ENCODE peak calls at places on chromosomes 6 and 20, in eight cellular contexts. I, Z, J, X, B, Q, E and W are unnamed samples.

GRCh38 chr20:58179432-58180099 is 48.9 kb downstream of the ANKRD60 start:
- DNase-seq in Q (peak), Z (peak), I (peak), X (peak), E (no peak), B (peak), J (no peak), W (no peak)

GRCh38 chr6:15063253-15063853 is 182.5 kb upstream of the JARID2 start:
- DNase-seq in I (peak), X (peak), J (peak), E (peak), B (peak), Z (peak), Q (no peak), W (no peak)

GRCh38 chr20:33524261-33524660 is 34.4 kb downstream of the CBFA2T2 start:
- DNase-seq in J (no peak), B (no peak), Z (no peak), Q (no peak), I (no peak), X (no peak), E (no peak), W (no peak)

GRCh38 chr6:116012966-116013365 is 47.7 kb downstream of the FRK start:
- DNase-seq in E (no peak), Z (no peak), I (no peak), B (no peak), Q (no peak), X (no peak), J (no peak), W (no peak)

GRCh38 chr20:37763105-37763504 is 69.3 kb downstream of the CTNNBL1 start:
- DNase-seq in E (no peak), Z (no peak), X (no peak), Q (no peak), I (no peak), B (no peak), J (no peak), W (no peak)

GRCh38 chr6:89411019-89411268 is 1.1 kb downstream of the RRAGD start:
- DNase-seq in E (peak), Q (peak), X (peak), Z (no peak), I (no peak), B (no peak), J (no peak), W (no peak)

GRCh38 chr6:49978332-49979226 is 9.2 kb upstream of the DEFB113 start:
- DNase-seq in E (no peak), Z (no peak), I (no peak), B (no peak), Q (no peak), X (no peak), J (no peak), W (no peak)

GRCh38 chr6:49430866-49431265 is 32.2 kb downstream of the MMUT start:
- DNase-seq in E (no peak), B (no peak), Q (no peak), I (no peak), X (no peak), J (no peak), Z (peak), W (no peak)

GRCh38 chr6:169520104-169520503 is 181.7 kb downstream of the WDR27 start:
- DNase-seq in Z (peak), J (peak), B (no peak), I (no peak), X (peak), E (no peak), Q (no peak), W (peak)

GRCh38 chr6:74166849-74167248 is 470.8 kb downstream of the CD109 start:
- DNase-seq in X (peak), E (no peak), Q (no peak), I (no peak), Z (peak), J (peak), B (no peak), W (no peak)

GRCh38 chr6:169984181-169985120 is 233.0 kb downstream of the ERMARD start:
- DNase-seq in Q (no peak), Z (no peak), B (no peak), J (no peak), E (no peak), I (no peak), X (no peak), W (no peak)

GRCh38 chr6:133198725-133199124 is 42.4 kb upstream of the EYA4 start:
- DNase-seq in Z (no peak), Q (no peak), J (no peak), E (no peak), B (no peak), X (peak), I (no peak), W (no peak)

GRCh38 chr6:138242987-138243592 is 24.8 kb upstream of the PBOV1 start:
- DNase-seq in J (no peak), X (no peak), Z (no peak), B (no peak), I (no peak), Q (no peak), E (no peak), W (no peak)

GRCh38 chr20:23408957-23409356 is 12.3 kb downstream of the NAPB start:
- DNase-seq in Z (no peak), E (no peak), B (no peak), X (no peak), I (no peak), J (no peak), Q (no peak), W (no peak)

GRCh38 chr6:41167173-41167963 is 4.5 kb upstream of the TREM2 start:
- DNase-seq in Z (peak), X (peak), Q (peak), J (peak), E (no peak), I (no peak), B (no peak), W (no peak)

GRCh38 chr20:38581013-38581412 is at the start of gene ADIG:
- DNase-seq in J (no peak), B (no peak), I (peak), X (peak), Z (no peak), E (no peak), Q (no peak), W (no peak)

GRCh38 chr6:20715135-20715806 is 181.0 kb downstream of the CDKAL1 start:
- DNase-seq in I (no peak), X (no peak), B (no peak), Z (peak), Q (no peak), J (no peak), E (no peak), W (no peak)

GRCh38 chr20:24684954-24685691 is 215.7 kb downstream of the SYNDIG1 start:
- DNase-seq in X (no peak), Z (no peak), E (no peak), B (no peak), I (no peak), J (no peak), Q (no peak), W (no peak)

GRCh38 chr6:111725446-111726112 is 119.9 kb upstream of the TRAF3IP2 start:
- DNase-seq in E (peak), Q (no peak), J (no peak), Z (no peak), I (no peak), X (peak), B (no peak), W (no peak)

GRCh38 chr6:33248643-33248931 is 23.1 kb downstream of the VPS52 start:
- DNase-seq in E (no peak), J (peak), Q (no peak), Z (peak), X (peak), I (no peak), B (no peak), W (no peak)

GRCh38 chr20:32831982-32832381 is 12.2 kb downstream of the MAPRE1 start:
- DNase-seq in Z (no peak), I (no peak), B (no peak), E (no peak), Q (no peak), J (no peak), X (no peak), W (no peak)

GRCh38 chr6:85394853-85395538 is 54.9 kb upstream of the NT5E start:
- DNase-seq in I (no peak), X (peak), E (no peak), J (no peak), Q (no peak), B (no peak), Z (peak), W (no peak)

GRCh38 chr6:164108869-164109769 is 694.6 kb downstream of the QKI start:
- DNase-seq in Q (no peak), E (peak), X (no peak), B (no peak), Z (no peak), J (peak), I (peak), W (no peak)

GRCh38 chr20:771741-772464 is 3.6 kb upstream of the SLC52A3 start:
- DNase-seq in I (no peak), E (no peak), J (no peak), B (no peak), Q (no peak), Z (no peak), X (no peak), W (no peak)

GRCh38 chr20:764255-764654 is 4.0 kb downstream of the SLC52A3 start:
- DNase-seq in J (no peak), Z (no peak), X (no peak), Q (no peak), E (no peak), I (no peak), B (no peak), W (no peak)

GRCh38 chr20:766906-767305 is 1.4 kb downstream of the SLC52A3 start:
- DNase-seq in I (no peak), X (no peak), J (no peak), E (no peak), B (no peak), Q (no peak), Z (no peak), W (no peak)

GRCh38 chr20:770691-771090 is 2.4 kb upstream of the SLC52A3 start:
- DNase-seq in Z (no peak), I (no peak), Q (no peak), B (no peak), J (no peak), E (no peak), X (no peak), W (no peak)

GRCh38 chr20:768426-768978 is at the start of gene SLC52A3:
- DNase-seq in X (no peak), E (no peak), Q (peak), J (no peak), I (peak), B (peak), Z (no peak), W (no peak)
- TF ChIP-seq CTCF in X (no peak), E (no peak), Q (peak), J (peak), I (peak), B (peak), Z (peak), W (no peak)

GRCh38 chr20:52060794-52061714 is 130.5 kb downstream of the ZFP64 start:
- DNase-seq in B (no peak), I (no peak), Z (peak), J (peak), E (no peak), X (peak), Q (peak), W (no peak)
- TF ChIP-seq CTCF in B (no peak), I (peak), Z (peak), J (peak), E (no peak), X (peak), Q (peak), W (peak)

DNA sequence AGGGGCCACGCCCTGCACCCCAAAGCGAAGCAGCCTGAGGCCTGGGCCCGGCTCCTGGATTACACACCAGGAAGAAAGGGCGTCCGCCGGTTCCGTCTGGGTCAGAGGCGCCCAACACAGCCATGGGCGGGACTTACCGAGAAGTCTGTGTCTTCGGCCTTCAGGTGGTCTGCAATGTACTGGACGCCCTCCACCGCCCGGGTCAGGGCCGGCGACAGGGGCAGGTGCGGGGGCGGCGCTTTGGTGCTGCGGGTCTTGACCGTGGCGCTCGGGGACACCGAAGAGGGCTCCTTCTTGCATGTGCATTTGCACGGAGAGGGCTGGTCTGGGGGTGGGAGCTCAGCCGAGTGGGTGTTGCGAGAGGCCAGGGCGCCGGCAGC is 11.6 kb downstream of the CHRNA4 start:
- DNase-seq in E (no peak), I (no peak), Q (no peak), J (no peak), B (no peak), X (no peak), Z (no peak), W (no peak)
- TF ChIP-seq CTCF in E (no peak), I (no peak), Q (no peak), J (no peak), B (no peak), X (no peak), Z (no peak), W (no peak)

GRCh38 chr20:20549267-20549612 is 163.2 kb downstream of the RALGAPA2 start:
- DNase-seq in E (peak), I (no peak), J (peak), X (no peak), B (no peak), Z (no peak), Q (no peak), W (no peak)

GRCh38 chr20:20551409-20551808 is 161.0 kb downstream of the RALGAPA2 start:
- DNase-seq in E (no peak), J (no peak), X (no peak), B (no peak), I (no peak), Z (no peak), Q (no peak), W (no peak)

GRCh38 chr20:20547876-20548266 is 164.6 kb downstream of the RALGAPA2 start:
- DNase-seq in Q (no peak), B (no peak), E (no peak), J (no peak), Z (no peak), I (no peak), X (no peak), W (no peak)

GRCh38 chr20:20548527-20549266 is 163.7 kb downstream of the RALGAPA2 start:
- DNase-seq in E (peak), I (no peak), X (no peak), Z (no peak), J (no peak), B (no peak), Q (peak), W (no peak)

DNA sequence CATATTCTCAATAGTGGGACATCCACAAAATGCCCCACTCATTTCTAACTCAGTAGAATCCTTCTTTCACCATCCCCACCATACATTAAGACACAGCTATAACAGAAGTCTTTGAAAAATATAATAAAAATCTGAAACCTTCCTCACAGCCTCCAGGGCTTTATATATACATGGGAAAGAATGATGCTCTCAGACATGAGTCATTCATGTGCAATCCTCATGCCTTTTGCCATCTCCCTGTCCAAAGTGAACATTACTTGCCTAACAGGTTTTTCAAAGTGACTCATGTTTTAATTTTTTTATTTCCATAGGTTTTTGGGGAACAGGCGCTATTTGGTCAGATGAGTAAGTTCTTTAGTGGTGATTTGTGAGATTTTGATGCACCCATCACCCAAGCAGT is 162.7 kb downstream of the RALGAPA2 start:
- DNase-seq in J (peak), Q (peak), Z (peak), B (no peak), I (no peak), E (no peak), X (peak), W (peak)
- TF ChIP-seq CTCF in J (no peak), Q (no peak), Z (no peak), B (no peak), I (no peak), E (no peak), X (no peak), W (no peak)

DNA sequence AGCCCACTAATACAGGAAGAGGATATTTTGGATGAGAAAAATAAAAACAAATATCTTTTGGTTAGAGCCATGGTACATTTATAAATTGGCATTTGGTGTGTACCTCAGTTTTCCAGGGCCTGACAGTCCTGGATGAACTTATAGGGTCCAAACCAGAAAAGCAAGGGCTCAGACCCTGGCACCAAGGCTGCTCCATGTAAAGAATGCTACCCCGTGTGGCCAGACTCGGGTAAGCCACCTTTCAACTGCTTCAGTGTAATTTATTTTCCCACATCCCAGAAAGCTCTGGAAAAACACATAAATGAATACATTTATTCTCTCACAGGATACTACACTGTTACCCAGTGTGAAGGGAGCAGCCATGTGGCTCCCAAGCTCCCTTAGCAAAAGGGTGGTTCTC is 13.9 kb downstream of the MRPL14 start:
- DNase-seq in Q (no peak), J (no peak), X (no peak), B (no peak), I (no peak), E (no peak), Z (no peak), W (no peak)
- TF ChIP-seq CTCF in Q (peak), J (peak), X (no peak), B (no peak), I (no peak), E (no peak), Z (peak), W (no peak)

DNA sequence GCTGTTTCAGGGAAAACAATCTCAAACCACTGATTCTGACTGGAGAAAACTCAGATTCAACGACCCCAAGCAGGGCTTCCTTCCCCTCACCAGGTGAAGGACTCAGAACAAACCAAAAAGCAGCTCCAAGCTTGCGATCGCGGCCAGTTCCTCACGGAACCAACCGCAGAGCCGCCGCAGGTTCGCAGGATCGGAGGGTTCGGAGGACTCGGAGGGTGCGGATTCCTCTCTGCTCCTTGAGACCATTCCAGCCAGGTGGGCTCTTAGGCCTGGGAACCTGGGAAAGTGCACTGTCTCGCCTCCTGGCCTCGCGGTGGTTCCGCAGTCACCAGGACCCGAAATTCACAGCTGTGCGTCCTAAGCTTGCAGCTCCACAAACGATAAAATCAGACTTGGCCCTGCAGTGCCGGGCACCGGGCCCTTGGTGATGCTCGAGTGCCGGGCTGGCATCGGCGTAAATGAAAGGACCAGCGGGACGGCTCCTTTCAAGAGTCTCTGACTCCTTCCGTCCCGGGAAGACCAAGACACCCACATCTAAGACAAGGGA is 70.0 kb upstream of the PRSS16 start:
- DNase-seq in I (peak), X (peak), Z (peak), E (peak), J (peak), B (peak), Q (peak), W (peak)
- TF ChIP-seq CTCF in I (peak), X (peak), Z (peak), E (no peak), J (peak), B (peak), Q (peak), W (peak)

GRCh38 chr6:156617376-156617775 is 159.8 kb upstream of the ARID1B start:
- DNase-seq in J (no peak), E (no peak), X (peak), Q (peak), I (no peak), Z (peak), B (peak), W (no peak)
- TF ChIP-seq CTCF in J (no peak), E (no peak), X (no peak), Q (no peak), I (no peak), Z (no peak), B (no peak), W (no peak)

DNA sequence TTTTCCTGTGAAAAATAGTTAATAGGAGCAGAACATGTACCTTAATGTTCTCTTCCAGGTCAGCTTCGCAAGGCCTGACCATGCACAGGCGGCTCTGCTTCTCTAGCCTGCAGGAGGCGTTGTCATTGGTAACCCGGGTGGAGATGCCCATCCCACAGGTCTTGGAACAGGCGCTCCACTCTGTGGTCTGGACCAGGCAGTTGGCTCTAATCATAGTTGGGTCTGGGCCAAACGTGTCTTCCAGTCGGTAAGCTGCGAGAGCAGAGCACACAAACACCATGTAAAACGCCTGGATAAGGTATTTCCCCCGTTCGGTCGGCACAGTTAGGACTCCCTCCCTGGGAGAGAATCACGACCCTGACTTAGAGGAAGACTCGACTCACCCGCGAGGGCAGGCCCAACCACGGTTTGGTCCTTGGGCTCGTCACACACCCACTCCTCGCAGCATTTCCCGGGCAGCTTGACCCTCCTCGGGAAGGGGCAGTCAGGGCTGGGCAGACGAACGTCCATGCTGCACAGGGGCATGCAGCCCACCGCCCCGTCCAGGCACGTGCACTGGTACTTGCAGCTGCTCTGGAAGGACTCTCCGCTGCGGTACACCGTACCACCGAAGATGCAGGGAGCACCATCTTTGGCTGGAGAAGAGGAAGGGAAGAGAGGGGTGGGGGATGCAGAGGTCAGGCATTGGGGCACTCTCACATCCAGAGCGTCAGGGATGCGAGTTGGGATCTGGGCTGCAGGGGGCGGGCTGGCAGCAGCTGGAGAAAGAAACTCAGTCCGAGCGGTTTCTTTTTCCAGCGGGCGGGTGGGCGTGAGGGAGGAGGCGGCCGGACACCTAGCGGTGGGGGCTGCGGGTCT is 1.0 kb downstream of the CCN2 start:
- DNase-seq in E (peak), Z (peak), J (peak), Q (peak), X (peak), I (peak), B (peak), W (peak)
- TF ChIP-seq CTCF in E (no peak), Z (peak), J (peak), Q (no peak), X (peak), I (peak), B (peak), W (peak)